ENCODE peak calls at places on chromosomes 11 and 22, in eight cellular contexts. B, A, C, V, M, X, N and S are unnamed samples.

GRCh38 chr11:79626135-79626748 is 185.4 kb upstream of the TENM4 start:
- DNase-seq in B (no peak), A (no peak), C (no peak), V (peak), M (no peak), X (peak), N (peak), S (no peak)

GRCh38 chr11:58832246-58832645 is 12.3 kb downstream of the GLYATL2 start:
- DNase-seq in B (no peak), A (peak), C (no peak), V (no peak), M (no peak), X (no peak), N (no peak), S (no peak)

GRCh38 chr22:49967333-49968241 is 7.0 kb downstream of the PIM3 start:
- DNase-seq in B (peak), A (no peak), C (no peak), V (no peak), M (no peak), X (peak), N (no peak), S (peak)

GRCh38 chr11:99020324-99021225 is at the start of gene CNTN5:
- DNase-seq in B (peak), A (no peak), C (no peak), V (peak), M (no peak), X (peak), N (no peak), S (no peak)

GRCh38 chr11:23112987-23113886 is 253.0 kb upstream of the CCDC179 start:
- DNase-seq in B (peak), A (no peak), C (peak), V (peak), M (no peak), X (peak), N (peak), S (peak)

GRCh38 chr22:24758164-24758799 is 16.2 kb downstream of the PIWIL3 start:
- DNase-seq in B (peak), A (no peak), C (no peak), V (peak), M (peak), X (peak), N (peak), S (peak)

GRCh38 chr11:120510406-120511115 is 987 bp upstream of the GRIK4 start:
- DNase-seq in B (peak), A (no peak), C (no peak), V (no peak), M (no peak), X (no peak), N (no peak), S (no peak)

GRCh38 chr11:31487848-31488247 is 21.6 kb downstream of the IMMP1L start:
- DNase-seq in B (peak), A (peak), C (no peak), V (peak), M (no peak), X (peak), N (peak), S (peak)

GRCh38 chr11:118194835-118195627 is 18.6 kb upstream of the SCN2B start:
- DNase-seq in B (no peak), A (peak), C (no peak), V (peak), M (no peak), X (no peak), N (peak), S (no peak)

GRCh38 chr11:121426476-121427454 is 25.3 kb upstream of the SORL1 start:
- DNase-seq in B (peak), A (no peak), C (no peak), V (peak), M (peak), X (no peak), N (no peak), S (peak)

GRCh38 chr11:4480577-4481539 is 1.6 kb upstream of the OR52K1 start:
- DNase-seq in B (no peak), A (peak), C (no peak), V (peak), M (no peak), X (no peak), N (peak), S (no peak)

GRCh38 chr11:118627566-118627965 is 20.2 kb downstream of the PHLDB1 start:
- DNase-seq in B (no peak), A (no peak), C (no peak), V (no peak), M (no peak), X (no peak), N (no peak), S (no peak)

GRCh38 chr11:103528596-103528995 is 419.4 kb downstream of the DYNC2H1 start:
- DNase-seq in B (no peak), A (no peak), C (no peak), V (no peak), M (no peak), X (no peak), N (no peak), S (no peak)

GRCh38 chr11:8533332-8533731 is 60.7 kb downstream of the STK33 start:
- DNase-seq in B (no peak), A (no peak), C (no peak), V (no peak), M (no peak), X (no peak), N (no peak), S (no peak)

GRCh38 chr22:17999851-18000250 is 24.5 kb downstream of the MICAL3 start:
- DNase-seq in B (no peak), A (no peak), C (no peak), V (no peak), M (no peak), X (peak), N (no peak), S (no peak)

GRCh38 chr22:22786301-22787115 is 101.1 kb upstream of the IGLL5 start:
- DNase-seq in B (no peak), A (no peak), C (no peak), V (no peak), M (no peak), X (no peak), N (no peak), S (no peak)

GRCh38 chr11:18618341-18619025 is 15.7 kb downstream of the SPTY2D1 start:
- DNase-seq in B (no peak), A (no peak), C (no peak), V (peak), M (no peak), X (no peak), N (no peak), S (no peak)

GRCh38 chr11:109075976-109076375 is 346.0 kb upstream of the C11orf87 start:
- DNase-seq in B (no peak), A (no peak), C (no peak), V (peak), M (no peak), X (no peak), N (no peak), S (no peak)

GRCh38 chr22:31556627-31557203 is 60.4 kb downstream of the SFI1 start:
- DNase-seq in B (peak), A (no peak), C (no peak), V (peak), M (no peak), X (peak), N (no peak), S (peak)

GRCh38 chr11:5591613-5592012 is 4.8 kb upstream of the TRIM6 start:
- DNase-seq in B (no peak), A (no peak), C (no peak), V (no peak), M (no peak), X (no peak), N (no peak), S (no peak)

GRCh38 chr22:29570456-29570855 is 10.5 kb downstream of the NIPSNAP1 start:
- DNase-seq in B (no peak), A (no peak), C (no peak), V (no peak), M (no peak), X (no peak), N (no peak), S (no peak)

GRCh38 chr22:46483353-46483752 is 54.1 kb downstream of the CELSR1 start:
- DNase-seq in B (no peak), A (no peak), C (no peak), V (no peak), M (no peak), X (no peak), N (no peak), S (no peak)

GRCh38 chr11:45473491-45473890 is 187.3 kb upstream of the SYT13 start:
- DNase-seq in B (no peak), A (no peak), C (no peak), V (no peak), M (no peak), X (no peak), N (no peak), S (no peak)

GRCh38 chr11:107177106-107177477 is 158.8 kb upstream of the GUCY1A2 start:
- DNase-seq in B (no peak), A (no peak), C (no peak), V (no peak), M (no peak), X (no peak), N (no peak), S (no peak)